ENCODE peak calls at places on chromosome 11, in ten cellular contexts. One of them, this sample, is unnamed.

GRCh38 chr11:46367244-46367915 is 14.1 kb upstream of the MDK start:
- DNase-seq in AG04449: no peak
- DNase-seq in neural progenitor cell: peak; percentile 84
- DNase-seq in epithelial cell of esophagus: peak; percentile 50
- DNase-seq in IMR-90: peak; percentile 59
- DNase-seq in skeletal muscle cell: no peak
- DNase-seq in aorta: peak; percentile 89
- DNase-seq in upper lobe of left lung: peak; percentile 94
- DNase-seq in cardiac muscle cell: peak; percentile 75
- DNase-seq in kidney: peak; percentile 80
- DNase-seq in this sample: peak; percentile 78

GRCh38 chr11:9315078-9315688 is 790 bp upstream of the TMEM41B start:
- DNase-seq in AG04449: no peak
- DNase-seq in neural progenitor cell: peak; percentile 40
- DNase-seq in epithelial cell of esophagus: peak; percentile 19
- DNase-seq in IMR-90: peak; percentile 4
- DNase-seq in skeletal muscle cell: no peak
- DNase-seq in aorta: no peak
- DNase-seq in upper lobe of left lung: no peak
- DNase-seq in cardiac muscle cell: no peak
- DNase-seq in kidney: no peak
- DNase-seq in this sample: no peak

GRCh38 chr11:8087185-8087584 is 6.2 kb downstream of the TUB start:
- DNase-seq in AG04449: no peak
- DNase-seq in neural progenitor cell: peak; percentile 59
- DNase-seq in epithelial cell of esophagus: peak; percentile 8
- DNase-seq in IMR-90: no peak
- DNase-seq in skeletal muscle cell: no peak
- DNase-seq in aorta: peak; percentile 23
- DNase-seq in upper lobe of left lung: no peak
- DNase-seq in cardiac muscle cell: no peak
- DNase-seq in kidney: no peak
- DNase-seq in this sample: no peak

GRCh38 chr11:126510621-126511370 is 155.3 kb downstream of the ST3GAL4 start:
- DNase-seq in AG04449: no peak
- DNase-seq in neural progenitor cell: peak; percentile 51
- DNase-seq in epithelial cell of esophagus: no peak
- DNase-seq in IMR-90: peak; percentile 15
- DNase-seq in skeletal muscle cell: no peak
- DNase-seq in aorta: no peak
- DNase-seq in upper lobe of left lung: no peak
- DNase-seq in cardiac muscle cell: peak; percentile 68
- DNase-seq in kidney: no peak
- DNase-seq in this sample: no peak

GRCh38 chr11:57459112-57460016 is 964 bp upstream of the RTN4RL2 start:
- DNase-seq in AG04449: no peak
- DNase-seq in neural progenitor cell: peak; percentile 45
- DNase-seq in epithelial cell of esophagus: peak; percentile 38
- DNase-seq in IMR-90: peak; percentile 17
- DNase-seq in skeletal muscle cell: no peak
- DNase-seq in aorta: no peak
- DNase-seq in upper lobe of left lung: peak; percentile 89
- DNase-seq in cardiac muscle cell: peak; percentile 15
- DNase-seq in kidney: peak; percentile 83
- DNase-seq in this sample: no peak

GRCh38 chr11:128727320-128727719 is 33.4 kb downstream of the FLI1 start:
- DNase-seq in AG04449: no peak
- DNase-seq in neural progenitor cell: no peak
- DNase-seq in epithelial cell of esophagus: no peak
- DNase-seq in IMR-90: no peak
- DNase-seq in skeletal muscle cell: no peak
- DNase-seq in aorta: no peak
- DNase-seq in upper lobe of left lung: no peak
- DNase-seq in cardiac muscle cell: peak; percentile 32
- DNase-seq in kidney: no peak
- DNase-seq in this sample: no peak

GRCh38 chr11:121035169-121035755 is 11.4 kb downstream of the TBCEL start:
- DNase-seq in AG04449: no peak
- DNase-seq in neural progenitor cell: no peak
- DNase-seq in epithelial cell of esophagus: no peak
- DNase-seq in IMR-90: no peak
- DNase-seq in skeletal muscle cell: no peak
- DNase-seq in aorta: no peak
- DNase-seq in upper lobe of left lung: no peak
- DNase-seq in cardiac muscle cell: no peak
- DNase-seq in kidney: no peak
- DNase-seq in this sample: no peak

GRCh38 chr11:75524576-75525432 is 937 bp downstream of the GDPD5 start:
- DNase-seq in AG04449: no peak
- DNase-seq in neural progenitor cell: peak; percentile 71
- DNase-seq in epithelial cell of esophagus: no peak
- DNase-seq in IMR-90: peak; percentile 34
- DNase-seq in skeletal muscle cell: no peak
- DNase-seq in aorta: no peak
- DNase-seq in upper lobe of left lung: peak; percentile 88
- DNase-seq in cardiac muscle cell: peak; percentile 21
- DNase-seq in kidney: peak; percentile 84
- DNase-seq in this sample: peak; percentile 61

GRCh38 chr11:6599449-6599848 is 4.0 kb downstream of the RRP8 start:
- DNase-seq in AG04449: no peak
- DNase-seq in neural progenitor cell: no peak
- DNase-seq in epithelial cell of esophagus: no peak
- DNase-seq in IMR-90: no peak
- DNase-seq in skeletal muscle cell: no peak
- DNase-seq in aorta: no peak
- DNase-seq in upper lobe of left lung: no peak
- DNase-seq in cardiac muscle cell: no peak
- DNase-seq in kidney: no peak
- DNase-seq in this sample: no peak

GRCh38 chr11:61791737-61792309 is 576 bp downstream of the TMEM258 start:
- DNase-seq in AG04449: peak; percentile 42
- DNase-seq in neural progenitor cell: peak; percentile 86
- DNase-seq in epithelial cell of esophagus: peak; percentile 81
- DNase-seq in IMR-90: peak; percentile 95
- DNase-seq in skeletal muscle cell: peak; percentile 82
- DNase-seq in aorta: peak; percentile 88
- DNase-seq in upper lobe of left lung: no peak
- DNase-seq in cardiac muscle cell: peak; percentile 84
- DNase-seq in kidney: peak; percentile 76
- DNase-seq in this sample: peak; percentile 61

GRCh38 chr11:33259869-33260268 is 2.7 kb downstream of the HIPK3 start:
- DNase-seq in AG04449: no peak
- DNase-seq in neural progenitor cell: no peak
- DNase-seq in epithelial cell of esophagus: no peak
- DNase-seq in IMR-90: peak; percentile 5
- DNase-seq in skeletal muscle cell: no peak
- DNase-seq in aorta: no peak
- DNase-seq in upper lobe of left lung: no peak
- DNase-seq in cardiac muscle cell: no peak
- DNase-seq in kidney: no peak
- DNase-seq in this sample: no peak
- H3K4me3 ChIP-seq in AG04449: peak overlapping the region; percentile 94
- H3K4me3 ChIP-seq in neural progenitor cell: no peak overlapping the region
- H3K4me3 ChIP-seq in epithelial cell of esophagus: peak overlapping the region; percentile 72
- H3K4me3 ChIP-seq in IMR-90: peak overlapping the region; percentile 96
- H3K4me3 ChIP-seq in skeletal muscle cell: peak overlapping the region; percentile 84
- H3K4me3 ChIP-seq in aorta: peak overlapping the region; percentile 14
- H3K4me3 ChIP-seq in upper lobe of left lung: peak overlapping the region; percentile 86
- H3K4me3 ChIP-seq in cardiac muscle cell: peak overlapping the region; percentile 100
- H3K4me3 ChIP-seq in kidney: peak overlapping the region; percentile 64
- H3K4me3 ChIP-seq in this sample: peak overlapping the region; percentile 95

GRCh38 chr11:17735823-17736772 is 1.5 kb downstream of the KCNC1 start:
- DNase-seq in AG04449: no peak
- DNase-seq in neural progenitor cell: peak; percentile 63
- DNase-seq in epithelial cell of esophagus: no peak
- DNase-seq in IMR-90: no peak
- DNase-seq in skeletal muscle cell: no peak
- DNase-seq in aorta: peak; percentile 71
- DNase-seq in upper lobe of left lung: peak; percentile 72
- DNase-seq in cardiac muscle cell: no peak
- DNase-seq in kidney: peak; percentile 72
- DNase-seq in this sample: peak; percentile 48
- H3K4me3 ChIP-seq in AG04449: no peak overlapping the region
- H3K4me3 ChIP-seq in neural progenitor cell: peak overlapping the region; percentile 65
- H3K4me3 ChIP-seq in epithelial cell of esophagus: no peak overlapping the region
- H3K4me3 ChIP-seq in IMR-90: no peak overlapping the region
- H3K4me3 ChIP-seq in skeletal muscle cell: peak overlapping the region; percentile 2
- H3K4me3 ChIP-seq in aorta: no peak overlapping the region
- H3K4me3 ChIP-seq in upper lobe of left lung: no peak overlapping the region
- H3K4me3 ChIP-seq in cardiac muscle cell: no peak overlapping the region
- H3K4me3 ChIP-seq in kidney: no peak overlapping the region
- H3K4me3 ChIP-seq in this sample: peak overlapping the region; percentile 66

GRCh38 chr11:65431452-65432132 is 9.0 kb downstream of the NEAT1 start:
- DNase-seq in AG04449: no peak
- DNase-seq in neural progenitor cell: no peak
- DNase-seq in epithelial cell of esophagus: peak; percentile 24
- DNase-seq in IMR-90: peak; percentile 48
- DNase-seq in skeletal muscle cell: no peak
- DNase-seq in aorta: no peak
- DNase-seq in upper lobe of left lung: no peak
- DNase-seq in cardiac muscle cell: no peak
- DNase-seq in kidney: no peak
- DNase-seq in this sample: no peak
- H3K4me3 ChIP-seq in AG04449: peak overlapping the region; percentile 40
- H3K4me3 ChIP-seq in neural progenitor cell: no peak overlapping the region
- H3K4me3 ChIP-seq in epithelial cell of esophagus: peak overlapping the region; percentile 3
- H3K4me3 ChIP-seq in IMR-90: peak overlapping the region; percentile 19
- H3K4me3 ChIP-seq in skeletal muscle cell: peak overlapping the region; percentile 86
- H3K4me3 ChIP-seq in aorta: no peak overlapping the region
- H3K4me3 ChIP-seq in upper lobe of left lung: peak overlapping the region; percentile 79
- H3K4me3 ChIP-seq in cardiac muscle cell: no peak overlapping the region
- H3K4me3 ChIP-seq in kidney: peak overlapping the region; percentile 39
- H3K4me3 ChIP-seq in this sample: peak overlapping the region; percentile 86

GRCh38 chr11:73663604-73664495 is 17.5 kb downstream of the PLEKHB1 start:
- DNase-seq in AG04449: no peak
- DNase-seq in neural progenitor cell: no peak
- DNase-seq in epithelial cell of esophagus: no peak
- DNase-seq in IMR-90: no peak
- DNase-seq in skeletal muscle cell: no peak
- DNase-seq in aorta: no peak
- DNase-seq in upper lobe of left lung: no peak
- DNase-seq in cardiac muscle cell: no peak
- DNase-seq in kidney: no peak
- DNase-seq in this sample: no peak

GRCh38 chr11:73662445-73663157 is 16.2 kb downstream of the PLEKHB1 start:
- DNase-seq in AG04449: no peak
- DNase-seq in neural progenitor cell: no peak
- DNase-seq in epithelial cell of esophagus: no peak
- DNase-seq in IMR-90: peak; percentile 47
- DNase-seq in skeletal muscle cell: no peak
- DNase-seq in aorta: no peak
- DNase-seq in upper lobe of left lung: no peak
- DNase-seq in cardiac muscle cell: no peak
- DNase-seq in kidney: no peak
- DNase-seq in this sample: no peak

GRCh38 chr11:73661035-73661628 is 14.8 kb downstream of the PLEKHB1 start:
- DNase-seq in AG04449: peak; percentile 16
- DNase-seq in neural progenitor cell: peak; percentile 95
- DNase-seq in epithelial cell of esophagus: peak; percentile 79
- DNase-seq in IMR-90: peak; percentile 77
- DNase-seq in skeletal muscle cell: peak; percentile 28
- DNase-seq in aorta: peak; percentile 97
- DNase-seq in upper lobe of left lung: peak; percentile 96
- DNase-seq in cardiac muscle cell: peak; percentile 90
- DNase-seq in kidney: peak; percentile 95
- DNase-seq in this sample: peak; percentile 90

GRCh38 chr11:73659961-73660360 is 13.6 kb downstream of the PLEKHB1 start:
- DNase-seq in AG04449: no peak
- DNase-seq in neural progenitor cell: no peak
- DNase-seq in epithelial cell of esophagus: peak; percentile 73
- DNase-seq in IMR-90: no peak
- DNase-seq in skeletal muscle cell: no peak
- DNase-seq in aorta: no peak
- DNase-seq in upper lobe of left lung: no peak
- DNase-seq in cardiac muscle cell: no peak
- DNase-seq in kidney: no peak
- DNase-seq in this sample: no peak

DNA sequence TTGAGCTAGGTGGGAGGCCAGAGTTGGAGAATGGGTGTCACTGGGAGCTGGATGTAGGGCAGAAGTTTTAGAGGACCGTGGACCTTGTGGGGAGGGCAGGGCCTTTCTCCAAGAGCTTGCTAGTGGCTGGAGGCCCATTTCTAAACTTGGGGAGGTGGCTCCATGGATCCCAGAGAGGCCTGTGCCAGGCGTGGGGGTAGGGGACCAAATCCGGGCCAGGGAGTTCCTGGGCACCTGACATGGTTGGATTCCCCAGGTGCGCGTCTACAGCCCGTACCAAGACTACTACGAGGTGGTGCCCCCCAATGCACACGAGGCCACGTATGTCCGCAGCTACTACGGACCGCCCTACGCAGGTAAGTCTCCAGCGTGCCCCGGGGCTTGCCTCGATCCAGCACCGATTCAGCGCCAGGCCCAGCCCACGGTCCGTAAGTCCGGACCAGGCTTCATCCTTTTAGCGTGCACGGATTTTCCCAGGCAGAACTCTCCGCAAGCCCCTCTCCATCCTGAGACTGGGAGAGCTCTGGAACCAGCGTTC is 14.2 kb downstream of the PLEKHB1 start:
- DNase-seq in AG04449: no peak
- DNase-seq in neural progenitor cell: no peak
- DNase-seq in epithelial cell of esophagus: no peak
- DNase-seq in IMR-90: no peak
- DNase-seq in skeletal muscle cell: no peak
- DNase-seq in aorta: no peak
- DNase-seq in upper lobe of left lung: no peak
- DNase-seq in cardiac muscle cell: no peak
- DNase-seq in kidney: no peak
- DNase-seq in this sample: no peak
- H3K4me3 ChIP-seq in AG04449: peak overlapping the region; percentile 54
- H3K4me3 ChIP-seq in neural progenitor cell: no peak overlapping the region
- H3K4me3 ChIP-seq in epithelial cell of esophagus: peak overlapping the region; percentile 36
- H3K4me3 ChIP-seq in IMR-90: peak overlapping the region; percentile 25
- H3K4me3 ChIP-seq in skeletal muscle cell: peak overlapping the region; percentile 45
- H3K4me3 ChIP-seq in aorta: no peak overlapping the region
- H3K4me3 ChIP-seq in upper lobe of left lung: peak overlapping the region; percentile 35
- H3K4me3 ChIP-seq in cardiac muscle cell: no peak overlapping the region
- H3K4me3 ChIP-seq in kidney: peak overlapping the region; percentile 59
- H3K4me3 ChIP-seq in this sample: peak overlapping the region; percentile 59

This sample was measured in psoas muscle.